ENCODE peak calls at places on chromosomes 2 and 18, in nine cellular contexts. H, P, Z, D, L, I, O, K and S are unnamed samples.
A peak's percentile ranks its signal among the peaks of the same experiment; 100 is the strongest.

GRCh38 chr2:176931588-176932563 is 280.7 kb upstream of the HNRNPA3 start:
- DNase-seq in O (peak; percentile 60), P (no peak), Z (peak; percentile 44), I (no peak), D (peak; percentile 74), L (no peak), K (peak; percentile 11), H (no peak), S (no peak)

GRCh38 chr2:109690822-109691541 is 76.8 kb downstream of the SOWAHC start:
- DNase-seq in P (no peak), D (no peak), Z (no peak), L (peak; percentile 87), K (no peak), I (no peak), O (no peak), H (no peak), S (no peak)

GRCh38 chr2:74835831-74836674 is 2.1 kb downstream of the HK2 start:
- DNase-seq in Z (peak; percentile 66), I (no peak), D (peak; percentile 58), P (peak; percentile 91), H (no peak), O (peak; percentile 19), K (peak; percentile 41), L (peak; percentile 53), S (no peak)

GRCh38 chr2:197559656-197560055 is 43.8 kb downstream of the MOB4 start:
- DNase-seq in I (no peak), O (no peak), P (no peak), K (no peak), H (no peak), L (no peak), D (no peak), Z (no peak), S (no peak)

GRCh38 chr18:61973273-61974115 is 80.7 kb upstream of the RNF152 start:
- DNase-seq in L (no peak), O (no peak), D (no peak), Z (no peak), K (no peak), H (no peak), P (no peak), I (no peak), S (no peak)

GRCh38 chr2:12619975-12620374 is 96.8 kb upstream of the TRIB2 start:
- DNase-seq in L (no peak), D (peak; percentile 97), H (no peak), I (peak; percentile 78), Z (peak; percentile 71), K (no peak), O (no peak), P (no peak), S (peak; percentile 57)

GRCh38 chr2:146952691-146953090 is 892.1 kb upstream of the ACVR2A start:
- DNase-seq in L (no peak), O (no peak), H (no peak), D (no peak), P (no peak), I (no peak), K (no peak), Z (no peak), S (no peak)

GRCh38 chr18:39960545-39960944 is 1994.5 kb upstream of the PIK3C3 start:
- DNase-seq in H (no peak), D (peak; percentile 57), Z (peak; percentile 88), I (no peak), P (no peak), L (no peak), K (no peak), O (no peak), S (no peak)

GRCh38 chr2:104897515-104898184 is 43.7 kb downstream of the POU3F3 start:
- DNase-seq in L (no peak), P (no peak), H (no peak), Z (peak; percentile 17), K (no peak), O (no peak), D (peak; percentile 98), I (no peak), S (peak; percentile 49)

GRCh38 chr2:119683074-119683716 is 4.2 kb downstream of the TMEM177 start:
- DNase-seq in K (no peak), L (no peak), O (no peak), H (no peak), P (no peak), Z (no peak), I (no peak), D (no peak), S (no peak)

GRCh38 chr2:41475959-41476358 is 571.9 kb upstream of the PKDCC start:
- DNase-seq in L (no peak), P (no peak), O (no peak), H (no peak), Z (no peak), K (no peak), D (no peak), I (no peak), S (no peak)

GRCh38 chr2:41828052-41828643 is 219.7 kb upstream of the PKDCC start:
- DNase-seq in D (no peak), Z (no peak), L (no peak), P (no peak), I (no peak), K (no peak), H (no peak), O (no peak), S (no peak)

GRCh38 chr2:96251721-96252292 is 14.0 kb downstream of the TMEM127 start:
- DNase-seq in O (no peak), I (no peak), K (no peak), H (no peak), P (peak; percentile 28), Z (no peak), D (peak; percentile 93), L (peak; percentile 68), S (peak; percentile 65)

GRCh38 chr18:51107082-51107481 is 77.1 kb downstream of the SMAD4 start:
- DNase-seq in K (no peak), H (no peak), O (no peak), L (no peak), I (no peak), P (no peak), Z (no peak), D (no peak), S (no peak)